ENCODE peak calls at places on chromosomes 11 and 22, in four cellular contexts. T, E, I and J are unnamed samples.

GRCh38 chr11:77142091-77142975 is 14.3 kb downstream of the MYO7A start:
- DNase-seq in I (no peak), T (no peak), E (no peak), J (no peak)

GRCh38 chr11:102010776-102011500 is 36.3 kb upstream of the CFAP300 start:
- DNase-seq in I (peak; percentile 48), E (peak; percentile 74), T (peak; percentile 81), J (peak; percentile 91)

GRCh38 chr11:19980388-19980787 is 179.9 kb downstream of the DBX1 start:
- DNase-seq in E (no peak), I (no peak), T (no peak), J (no peak)

GRCh38 chr11:11047851-11048610 is 190.2 kb upstream of the ZBED5 start:
- DNase-seq in T (no peak), I (no peak), E (no peak), J (no peak)

GRCh38 chr11:31815743-31816466 is 4.8 kb upstream of the PAX6 start:
- DNase-seq in E (no peak), T (no peak), I (no peak), J (no peak)

GRCh38 chr11:85772700-85773099 is 38.2 kb downstream of the SYTL2 start:
- DNase-seq in E (no peak), I (no peak), T (no peak), J (no peak)

GRCh38 chr11:105298630-105299029 is 159.1 kb upstream of the CARD18 start:
- DNase-seq in E (no peak), T (no peak), I (no peak), J (peak; percentile 44)

GRCh38 chr11:27011560-27012253 is 17.8 kb downstream of the FIBIN start:
- DNase-seq in I (no peak), T (no peak), E (no peak), J (no peak)

GRCh38 chr22:44753189-44754042 is 1.0 kb downstream of the ARHGAP8 start:
- DNase-seq in I (peak; percentile 64), E (no peak), T (peak; percentile 75), J (peak; percentile 40)

GRCh38 chr11:69950120-69950519 is 128.0 kb upstream of the ANO1 start:
- DNase-seq in I (peak; percentile 26), T (no peak), E (no peak), J (no peak)

GRCh38 chr11:23765862-23766261 is 731.0 kb upstream of the LUZP2 start:
- DNase-seq in I (no peak), T (no peak), E (no peak), J (peak; percentile 27)

GRCh38 chr11:123069878-123070821 is 8.2 kb upstream of the HSPA8 start:
- DNase-seq in T (no peak), E (no peak), I (no peak), J (no peak)

GRCh38 chr11:87144266-87144665 is 106.5 kb downstream of the TMEM135 start:
- DNase-seq in E (no peak), T (no peak), I (no peak), J (no peak)

GRCh38 chr11:9797300-9797699 is 133.4 kb downstream of the SWAP70 start:
- DNase-seq in E (no peak), I (no peak), T (no peak), J (no peak)

GRCh38 chr22:23414727-23415489 is 165.2 kb downstream of the IGLL1 start:
- DNase-seq in I (no peak), E (no peak), T (no peak), J (no peak)

GRCh38 chr11:131099746-131100145 is 183.5 kb upstream of the SNX19 start:
- DNase-seq in I (no peak), T (no peak), E (no peak), J (no peak)

GRCh38 chr22:29155966-29156365 is 49.7 kb upstream of the EMID1 start:
- DNase-seq in T (no peak), E (no peak), I (peak; percentile 11), J (no peak)

GRCh38 chr11:77014669-77015068 is 19.5 kb upstream of the B3GNT6 start:
- DNase-seq in E (no peak), T (no peak), I (no peak), J (no peak)

GRCh38 chr11:809287-810039 is at the start of gene RPLP2:
- DNase-seq in I (peak; percentile 98), T (peak; percentile 99), E (peak; percentile 99), J (peak; percentile 86)

GRCh38 chr11:808427-809286 is 1.1 kb upstream of the RPLP2 start:
- DNase-seq in T (no peak), E (peak; percentile 93), I (no peak), J (no peak)

GRCh38 chr11:811446-812245 is 1.9 kb downstream of the RPLP2 start:
- DNase-seq in E (no peak), T (no peak), I (no peak), J (no peak)

GRCh38 chr11:812390-812789 is 2.6 kb downstream of the RPLP2 start:
- DNase-seq in E (no peak), I (no peak), T (no peak), J (no peak)

DNA sequence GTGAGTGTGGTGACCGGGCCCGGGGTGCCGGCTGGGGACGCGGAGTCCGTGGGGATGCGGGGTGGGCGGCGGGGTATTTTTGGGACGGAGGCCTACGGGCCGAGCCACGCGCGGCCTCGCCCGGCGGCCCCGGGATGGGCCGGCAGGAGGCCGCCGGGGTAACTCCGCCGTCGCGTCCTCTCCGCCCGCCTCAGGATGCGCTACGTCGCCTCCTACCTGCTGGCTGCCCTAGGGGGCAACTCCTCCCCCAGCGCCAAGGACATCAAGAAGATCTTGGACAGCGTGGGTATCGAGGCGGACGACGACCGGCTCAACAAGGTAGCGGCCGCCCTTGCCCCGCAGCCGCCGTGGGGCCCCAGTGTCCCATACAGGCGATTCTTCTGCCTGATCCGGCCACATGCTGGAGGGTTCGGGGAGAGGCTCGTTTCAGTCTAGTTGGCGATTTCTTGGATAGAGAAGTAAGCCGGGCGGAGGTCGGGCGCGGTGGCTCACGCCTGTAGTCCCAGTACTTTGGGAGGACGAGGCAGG is 337 bp downstream of the RPLP2 start:
- DNase-seq in T (no peak), E (no peak), I (no peak), J (no peak)
- TF ChIP-seq CTCF in T (no peak), E (no peak), I (no peak), J (no peak)

GRCh38 chr11:75406338-75406777 is 7.0 kb downstream of the RPS3 start:
- DNase-seq in I (no peak), T (no peak), E (no peak), J (peak; percentile 58)
- TF ChIP-seq CTCF in I (no peak), T (no peak), E (no peak), J (no peak)

GRCh38 chr11:1953489-1954284 is 6.6 kb downstream of the MRPL23 start:
- DNase-seq in E (peak; percentile 43), I (peak; percentile 17), T (no peak), J (no peak)
- TF ChIP-seq CTCF in E (peak; percentile 47), I (no peak), T (no peak), J (no peak)

GRCh38 chr11:35118906-35119305 is 20.1 kb upstream of the CD44 start:
- DNase-seq in E (no peak), I (no peak), T (no peak), J (no peak)
- TF ChIP-seq CTCF in E (no peak), I (no peak), T (no peak), J (no peak)

GRCh38 chr11:125626381-125626950 is 1.5 kb downstream of the CHEK1 start:
- DNase-seq in T (no peak), I (no peak), E (no peak), J (no peak)
- TF ChIP-seq CTCF in T (no peak), I (no peak), E (no peak), J (peak; percentile 25)

GRCh38 chr22:43481528-43482309 is 69.9 kb downstream of the MPPED1 start:
- DNase-seq in E (no peak), T (no peak), I (no peak), J (no peak)
- TF ChIP-seq CTCF in E (no peak), T (no peak), I (no peak), J (no peak)

DNA sequence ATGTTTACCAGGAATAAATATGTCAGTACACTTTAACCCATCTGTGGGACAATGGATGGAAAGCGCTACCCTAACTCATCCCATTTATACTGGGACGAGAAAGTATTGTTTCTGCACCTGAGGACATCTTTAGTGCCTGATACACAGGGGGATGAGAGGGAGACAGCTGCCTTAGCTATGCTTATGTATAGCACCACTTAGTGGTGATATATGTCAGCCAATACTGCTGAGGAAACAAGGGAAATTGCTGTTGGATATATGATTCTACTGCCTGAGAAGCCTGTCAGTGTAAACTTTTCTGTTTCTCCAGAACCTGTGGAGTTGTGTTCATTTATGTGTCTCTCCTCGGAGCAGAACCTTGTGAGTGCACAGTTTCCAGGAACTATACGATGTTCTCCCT is 13.3 kb upstream of the CEP295 start:
- DNase-seq in T (no peak), E (no peak), I (no peak), J (peak; percentile 33)
- TF ChIP-seq CTCF in T (no peak), E (peak; percentile 18), I (no peak), J (peak; percentile 37)

GRCh38 chr22:31870890-31871289 is 73.4 kb upstream of the YWHAH start:
- DNase-seq in T (no peak), I (no peak), E (no peak), J (peak; percentile 94)
- TF ChIP-seq CTCF in T (no peak), I (no peak), E (no peak), J (peak; percentile 59)

GRCh38 chr11:35486934-35487333 is 38.5 kb downstream of the PAMR1 start:
- DNase-seq in E (no peak), T (peak; percentile 55), I (no peak), J (no peak)

GRCh38 chr11:35485656-35486318 is 39.6 kb downstream of the PAMR1 start:
- DNase-seq in E (peak; percentile 72), T (peak; percentile 76), I (peak; percentile 90), J (peak; percentile 64)

GRCh38 chr11:35488117-35488516 is 37.3 kb downstream of the PAMR1 start:
- DNase-seq in T (peak; percentile 31), I (no peak), E (no peak), J (no peak)

GRCh38 chr11:35486446-35486845 is 39.0 kb downstream of the PAMR1 start:
- DNase-seq in I (no peak), T (no peak), E (no peak), J (no peak)

DNA sequence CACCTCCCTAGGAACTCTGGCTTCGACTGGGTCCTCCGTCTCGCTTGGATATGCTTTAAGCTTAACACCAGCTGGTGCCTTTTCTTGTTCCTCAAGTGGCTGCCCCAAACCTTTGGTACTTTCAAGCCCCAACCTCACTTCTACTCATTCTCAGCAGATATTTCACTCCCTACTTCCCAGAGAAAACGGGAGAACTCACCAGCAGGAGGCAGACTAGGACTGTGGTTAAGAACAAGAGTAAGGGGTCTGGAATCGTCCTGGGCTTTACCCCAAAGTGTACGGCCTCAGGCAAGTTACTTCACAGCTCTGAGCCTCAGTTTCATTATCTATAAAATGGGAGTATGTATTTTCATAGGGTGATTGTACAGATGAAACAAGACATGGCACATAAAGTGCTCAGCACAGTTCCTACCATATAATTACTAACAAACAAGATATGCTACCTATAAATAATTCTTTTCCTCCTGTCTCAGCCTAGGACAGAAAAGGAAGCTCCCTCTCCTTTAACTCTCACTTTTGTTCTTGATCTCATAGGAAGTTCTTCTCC is 37.8 kb downstream of the PAMR1 start:
- DNase-seq in E (peak; percentile 61), T (peak; percentile 17), I (peak; percentile 57), J (peak; percentile 39)
- TF ChIP-seq CTCF in E (peak; percentile 58), T (no peak), I (no peak), J (peak; percentile 56)